ENCODE peak calls at places on chromosomes 3 and 15, in five cellular contexts. R is tibial nerve, L is fibroblast of lung, M is IMR-90, D is thoracic aorta. S is an unnamed sample. For H3K4me1, the result is how much of the 10 kb centered on the place peaks cover.

GRCh38 chr3:71998995-71999673 is 214.2 kb upstream of the PROK2 start:
- DNase-seq in M (peak), R (no peak), L (peak), D (no peak), S (no peak)

GRCh38 chr15:67824900-67825879 is at the start of gene SKOR1:
- DNase-seq in M (peak), L (peak), D (no peak), R (no peak), S (no peak)

GRCh38 chr3:44612678-44613077 is 12.2 kb upstream of the ZNF197 start:
- DNase-seq in D (no peak), R (no peak), M (no peak), L (no peak), S (no peak)

GRCh38 chr15:96285306-96285705 is 45.2 kb upstream of the NR2F2 start:
- DNase-seq in L (peak), M (peak), D (no peak), R (no peak), S (no peak)

GRCh38 chr3:156628836-156629618 is 45.4 kb upstream of the TIPARP start:
- DNase-seq in D (no peak), R (no peak), M (no peak), L (no peak), S (no peak)

GRCh38 chr15:50881121-50882048 is 27.1 kb upstream of the AP4E1 start:
- DNase-seq in M (peak), L (peak), R (no peak), D (no peak), S (no peak)

GRCh38 chr15:76576526-76577279 is 240.1 kb downstream of the ISL2 start:
- DNase-seq in D (peak), M (peak), R (peak), L (peak), S (peak)

GRCh38 chr15:89863918-89864317 is 29.9 kb downstream of the AP3S2 start:
- DNase-seq in R (no peak), D (no peak), M (no peak), L (peak), S (no peak)

GRCh38 chr15:101464246-101464998 is 25.1 kb downstream of the PCSK6 start:
- DNase-seq in D (no peak), M (no peak), L (no peak), R (no peak), S (no peak)

GRCh38 chr3:193132923-193133463 is 108.0 kb upstream of the PLAAT1 start:
- DNase-seq in L (no peak), R (no peak), M (no peak), D (no peak), S (no peak)

GRCh38 chr3:69484507-69485393 is 98.9 kb upstream of the FRMD4B start:
- DNase-seq in M (no peak), D (no peak), R (no peak), L (no peak), S (no peak)

GRCh38 chr3:78096488-78097255 is 1056.8 kb downstream of the ROBO2 start:
- DNase-seq in L (no peak), D (no peak), R (no peak), M (peak), S (no peak)

GRCh38 chr15:70293138-70293537 is 195.4 kb upstream of the TLE3 start:
- DNase-seq in L (no peak), M (no peak), R (no peak), D (no peak), S (no peak)

GRCh38 chr3:107675233-107675900 is 152.6 kb downstream of the BBX start:
- DNase-seq in R (no peak), L (no peak), M (no peak), D (no peak), S (no peak)

GRCh38 chr3:16290007-16290826 is 25.2 kb downstream of the OXNAD1 start:
- DNase-seq in R (no peak), D (no peak), L (peak), M (peak), S (no peak)

GRCh38 chr3:54781728-54782127 is 146.1 kb downstream of the LRTM1 start:
- DNase-seq in L (no peak), M (no peak), D (no peak), R (no peak), S (no peak)

GRCh38 chr15:74196175-74196574 is 6.4 kb downstream of the STRA6 start:
- DNase-seq in D (no peak), R (no peak), M (peak), L (peak), S (peak)

GRCh38 chr3:73576995-73577394 is 47.7 kb downstream of the PDZRN3 start:
- DNase-seq in D (no peak), M (peak), R (no peak), L (no peak), S (no peak)

GRCh38 chr3:50117120-50117519 is 28.4 kb downstream of the RBM5 start:
- DNase-seq in R (no peak), D (no peak), M (no peak), L (no peak), S (no peak)

GRCh38 chr3:58464875-58465274 is 27.0 kb upstream of the KCTD6 start:
- DNase-seq in R (no peak), L (no peak), M (no peak), D (no peak), S (no peak)

GRCh38 chr3:195109098-195109657 is 161.8 kb downstream of the XXYLT1 start:
- DNase-seq in L (no peak), R (no peak), D (no peak), M (no peak), S (no peak)

GRCh38 chr3:106085998-106086397 is 217.2 kb upstream of the CBLB start:
- DNase-seq in L (no peak), M (no peak), R (no peak), D (no peak), S (no peak)

GRCh38 chr3:42750834-42751233 is 22.2 kb downstream of the CCDC13 start:
- DNase-seq in R (no peak), D (no peak), M (no peak), L (no peak), S (peak)

GRCh38 chr3:399647-400046 is 203.1 kb downstream of the CHL1 start:
- DNase-seq in D (no peak), M (no peak), L (no peak), R (no peak), S (no peak)

GRCh38 chr15:69532856-69533255 is 80.2 kb downstream of the RPLP1 start:
- DNase-seq in M (no peak), L (no peak), R (no peak), D (no peak), S (no peak)

GRCh38 chr15:48642795-48643194 is 2.7 kb downstream of the FBN1 start:
- DNase-seq in M (no peak), L (peak), R (no peak), D (no peak), S (no peak)

GRCh38 chr3:35484939-35485605 is 154.3 kb upstream of the ARPP21 start:
- DNase-seq in M (no peak), L (no peak), R (no peak), D (no peak), S (no peak)

GRCh38 chr3:52978109-52978754 is 67.6 kb downstream of the SFMBT1 start:
- DNase-seq in M (no peak), L (no peak), R (no peak), D (no peak), S (no peak)

GRCh38 chr3:28917895-28918294 is 363.0 kb upstream of the RBMS3 start:
- DNase-seq in R (no peak), L (no peak), D (no peak), M (peak), S (no peak)

GRCh38 chr3:178802993-178803693 is 266.9 kb downstream of the KCNMB2 start:
- DNase-seq in M (no peak), L (peak), D (no peak), R (no peak), S (no peak)

GRCh38 chr15:59306520-59307163 is 66.0 kb downstream of the MYO1E start:
- DNase-seq in D (no peak), L (peak), M (peak), R (no peak), S (no peak)

GRCh38 chr3:19931180-19931692 is 2.8 kb downstream of the EFHB start:
- DNase-seq in D (no peak), L (no peak), M (no peak), R (no peak), S (no peak)

GRCh38 chr3:10447527-10448260 is 57.7 kb downstream of the ATP2B2 start:
- DNase-seq in M (no peak), L (no peak), D (no peak), R (no peak), S (no peak)

GRCh38 chr15:42057744-42058646 is 36.4 kb downstream of the PLA2G4D start:
- DNase-seq in L (no peak), R (no peak), D (no peak), M (no peak), S (peak)

GRCh38 chr3:166445865-166446264 is 608.6 kb upstream of the BCHE start:
- DNase-seq in D (no peak), M (peak), R (no peak), L (peak), S (no peak)
- H3K27ac ChIP-seq in D (no peak), M (peak), R (no peak), L (no peak), S (no peak)

GRCh38 chr3:147393261-147393964 is 12.9 kb downstream of the ZIC4 start:
- DNase-seq in M (no peak), R (no peak), L (no peak), D (no peak), S (no peak)
- H3K4me3 ChIP-seq in M (peak), R (peak), L (peak), D (peak), S (peak)

GRCh38 chr3:124882749-124883148 is 4.4 kb downstream of the ITGB5 start:
- DNase-seq in R (no peak), D (no peak), L (no peak), M (peak), S (no peak)

GRCh38 chr3:124883191-124883747 is 3.9 kb downstream of the ITGB5 start:
- DNase-seq in M (no peak), D (no peak), L (no peak), R (no peak), S (no peak)

GRCh38 chr3:124883766-124884473 is 3.2 kb downstream of the ITGB5 start:
- DNase-seq in L (no peak), M (peak), R (no peak), D (no peak), S (no peak)

GRCh38 chr3:124879395-124879723 is 7.8 kb downstream of the ITGB5 start:
- DNase-seq in M (no peak), R (no peak), L (no peak), D (no peak), S (no peak)

DNA sequence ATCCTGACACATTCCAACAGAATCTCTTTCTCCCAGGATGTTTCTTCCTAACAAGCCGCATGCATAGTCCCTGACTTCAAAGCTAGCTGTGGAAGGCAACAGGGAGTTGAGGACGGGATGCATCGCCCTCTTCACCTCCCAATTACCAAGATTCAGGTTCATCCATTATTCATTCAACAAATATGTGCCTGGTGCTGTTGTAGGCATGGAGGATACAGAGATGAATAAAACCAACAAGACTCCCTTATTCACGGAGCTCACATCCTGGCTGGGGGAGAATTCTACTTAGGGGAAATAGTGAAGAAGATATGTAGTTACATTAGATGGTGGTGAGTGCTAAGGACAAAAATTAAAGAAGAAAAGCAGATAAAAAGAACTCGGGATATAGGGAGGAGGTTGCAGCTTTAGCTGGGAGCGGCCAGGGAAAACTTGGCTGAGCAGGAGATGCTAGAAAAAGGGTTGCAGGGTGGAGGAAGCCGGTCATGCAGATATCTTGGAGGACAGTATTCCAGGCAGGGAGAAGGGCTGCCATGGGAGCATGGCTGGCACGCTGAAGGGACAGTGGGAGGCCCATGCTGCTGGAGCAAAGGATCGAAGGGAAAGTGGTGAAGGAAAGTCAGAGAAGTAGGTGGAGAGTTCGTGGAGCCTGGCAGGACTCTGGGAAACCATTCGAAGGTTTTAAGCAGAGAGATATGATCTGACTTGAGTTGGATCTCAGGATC is 5.0 kb downstream of the ITGB5 start:
- DNase-seq in M (no peak), D (no peak), L (no peak), R (no peak), S (no peak)
- H3K4me1 ChIP-seq in M (under half), D (half or more), L (under half), R (under half), S (under half)

DNA sequence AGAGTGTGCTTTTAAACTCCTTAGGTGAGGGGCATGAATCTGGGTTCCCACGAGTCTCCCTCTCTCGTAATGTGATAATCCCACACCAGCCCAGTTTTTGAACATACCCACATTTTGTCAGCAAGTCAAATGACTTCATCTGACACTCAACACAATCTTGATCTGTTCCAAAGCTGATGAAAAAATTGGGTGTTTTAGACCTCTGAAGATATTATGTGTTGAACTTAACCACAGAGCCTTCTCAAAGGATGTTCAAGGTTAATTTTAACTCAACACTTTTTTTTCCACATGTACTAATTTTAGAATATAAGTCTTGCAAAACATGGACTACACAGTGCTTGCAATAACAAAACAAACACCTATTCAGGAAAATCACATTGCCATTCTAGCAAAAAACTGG is 123.1 kb downstream of the TGFBR2 start:
- DNase-seq in R (no peak), L (no peak), D (no peak), M (no peak), S (no peak)
- H3K27ac ChIP-seq in R (no peak), L (no peak), D (no peak), M (no peak), S (no peak)

DNA sequence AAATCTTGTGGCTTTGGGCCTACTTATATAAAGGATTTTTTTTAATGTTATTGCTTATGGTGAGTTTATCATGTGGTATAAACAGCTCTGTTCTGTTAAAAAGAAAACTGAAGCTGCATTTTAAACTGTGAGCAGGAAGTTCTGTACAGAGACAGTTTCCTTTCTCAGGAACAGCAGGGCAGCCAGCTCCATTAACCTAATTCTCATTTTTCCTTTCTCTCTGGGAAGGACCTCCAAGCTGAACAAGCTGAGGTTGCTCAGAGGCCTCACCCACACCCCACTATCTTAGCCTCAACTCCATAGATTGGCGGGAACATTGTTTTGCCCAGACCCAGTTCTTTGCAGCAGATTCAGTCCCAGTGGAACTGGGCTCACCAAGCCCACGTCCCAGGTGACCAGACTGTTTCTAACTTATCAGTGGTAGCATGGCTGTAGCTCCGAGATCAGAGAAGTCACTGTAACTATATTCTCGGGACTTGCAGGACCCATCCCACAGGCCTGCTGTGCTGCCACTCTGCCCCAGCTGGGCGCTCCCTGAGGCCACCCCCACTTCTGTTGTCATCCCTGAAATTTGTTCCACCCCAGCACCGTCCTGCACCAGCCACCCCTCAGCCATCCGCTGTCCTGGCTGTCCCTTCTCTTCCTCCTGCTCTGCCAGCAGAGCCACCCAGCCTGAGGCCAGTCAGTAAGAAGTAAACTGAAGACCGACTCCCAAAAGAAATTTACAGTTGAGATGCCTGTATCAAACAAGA is 33.2 kb upstream of the VILL start:
- DNase-seq in L (no peak), M (no peak), D (no peak), R (no peak), S (no peak)
- H3K4me3 ChIP-seq in L (no peak), M (no peak), D (no peak), R (no peak), S (no peak)

DNA sequence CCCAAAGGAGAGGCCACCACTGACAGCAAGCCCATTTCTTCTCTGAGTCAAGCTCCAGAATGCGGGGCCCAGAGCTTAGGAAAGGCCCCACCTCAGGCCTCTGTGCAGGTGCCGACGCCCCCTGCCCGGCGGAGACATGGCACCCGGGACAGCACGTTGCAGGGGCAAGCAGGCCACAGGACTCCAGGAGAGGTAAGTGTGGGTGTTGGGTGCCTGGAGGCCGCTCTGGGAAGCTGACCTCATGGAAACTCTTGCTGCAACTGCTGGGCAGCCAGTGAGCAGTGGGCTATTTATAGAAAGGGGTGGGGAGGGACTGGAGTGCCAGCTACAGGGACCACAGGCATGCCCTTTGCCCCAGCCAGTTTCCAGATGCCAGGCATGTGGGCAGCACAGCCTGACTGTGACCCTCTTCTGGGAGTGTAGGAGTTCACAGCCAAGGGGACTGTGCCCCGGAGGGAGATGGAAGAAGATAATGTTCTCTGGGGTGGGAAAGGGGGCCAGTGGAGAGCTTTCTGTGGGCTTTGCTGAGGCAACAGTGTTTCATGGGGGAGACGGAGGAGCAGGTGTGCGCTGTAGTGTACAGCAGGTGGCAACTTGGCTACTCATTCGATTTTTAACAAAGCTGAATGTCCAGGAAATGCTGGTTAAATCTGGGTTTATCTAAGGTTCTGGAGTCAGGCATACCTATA is 23.7 kb downstream of the ALPK3 start:
- DNase-seq in L (peak), D (peak), M (peak), R (no peak), S (peak)
- H3K4me1 ChIP-seq in L (under half), D (half or more), M (under half), R (under half), S (half or more)